ENCODE peak calls at places on chromosomes 13 and 19, in eight cellular contexts. D is GM23338; Z is DMS53; S is ACHN; H is stimulated activated CD4-positive, alpha-beta T cell treated with anti-CD3 and anti-CD28 coated beads, TNF-alpha, amount 100 ng/mL, for 4 hours; T is lung microvascular endothelial cell; C is right atrium auricular region; M is GM03348. Q is an unnamed sample.

GRCh38 chr13:70203661-70204229 is 95.5 kb upstream of the KLHL1 start:
- DNase-seq in T (no peak), Z (peak; percentile 93), S (peak; percentile 2), M (no peak), C (no peak), D (peak; percentile 45), H (no peak), Q (no peak)

GRCh38 chr13:57030671-57031070 is 110.0 kb upstream of the PRR20A start:
- DNase-seq in D (peak; percentile 8), C (no peak), T (no peak), H (no peak), Z (peak; percentile 6), S (no peak), M (no peak), Q (no peak)

GRCh38 chr19:9793051-9793591 is 24.6 kb upstream of the ZNF846 start:
- DNase-seq in S (no peak), H (peak; percentile 51), T (peak; percentile 58), C (peak; percentile 66), D (peak; percentile 75), M (peak; percentile 56), Z (peak; percentile 68), Q (no peak)

GRCh38 chr13:29925457-29925856 is 75.0 kb upstream of the UBL3 start:
- DNase-seq in M (peak; percentile 78), S (peak; percentile 8), D (no peak), T (peak; percentile 52), Z (peak; percentile 94), H (no peak), C (peak; percentile 95), Q (peak; percentile 63)

GRCh38 chr13:77544765-77545316 is 9.3 kb downstream of the SCEL start:
- DNase-seq in C (no peak), S (no peak), M (no peak), Z (no peak), D (no peak), T (no peak), H (no peak), Q (no peak)

GRCh38 chr13:25687622-25688225 is 315.9 kb downstream of the ATP8A2 start:
- DNase-seq in M (no peak), S (no peak), H (no peak), D (no peak), T (peak; percentile 5), C (no peak), Z (peak; percentile 89), Q (no peak)

GRCh38 chr13:20664304-20664703 is 39.2 kb upstream of the IL17D start:
- DNase-seq in M (no peak), T (no peak), D (no peak), Z (no peak), C (no peak), S (no peak), H (no peak), Q (no peak)

GRCh38 chr19:50826492-50827240 is 3.1 kb upstream of the KLK1 start:
- DNase-seq in M (no peak), T (no peak), D (no peak), Z (no peak), H (no peak), C (no peak), S (no peak), Q (no peak)

GRCh38 chr19:3532154-3533019 is 6.6 kb upstream of the TEKTIP1 start:
- DNase-seq in T (no peak), C (no peak), S (no peak), D (no peak), M (no peak), H (no peak), Z (no peak), Q (no peak)

GRCh38 chr13:71517004-71517403 is 350.0 kb downstream of the DACH1 start:
- DNase-seq in S (no peak), C (no peak), T (peak; percentile 5), H (no peak), D (no peak), Z (no peak), M (no peak), Q (no peak)

GRCh38 chr19:4075373-4075772 is 8.7 kb upstream of the ZBTB7A start:
- DNase-seq in D (no peak), H (no peak), S (no peak), C (no peak), M (no peak), T (peak; percentile 63), Z (no peak), Q (no peak)

GRCh38 chr19:39858541-39858940 is 12.4 kb upstream of the FBL start:
- DNase-seq in T (no peak), H (no peak), Z (peak; percentile 84), D (peak; percentile 85), C (no peak), S (peak; percentile 6), M (no peak), Q (no peak)

GRCh38 chr19:4701557-4701956 is 22.1 kb downstream of the DPP9 start:
- DNase-seq in C (no peak), M (no peak), D (no peak), H (no peak), S (no peak), Z (no peak), T (no peak), Q (no peak)

GRCh38 chr19:28553005-28553404 is 659.9 kb downstream of the UQCRFS1 start:
- DNase-seq in C (no peak), M (no peak), Z (peak; percentile 2), S (no peak), H (no peak), T (no peak), D (no peak), Q (no peak)

GRCh38 chr19:17256130-17256529 is 8.4 kb downstream of the USHBP1 start:
- DNase-seq in H (no peak), Z (no peak), S (no peak), T (no peak), C (no peak), M (no peak), D (no peak), Q (no peak)

GRCh38 chr19:35704218-35704617 is at the start of gene ZBTB32:
- DNase-seq in M (peak; percentile 78), Z (peak; percentile 33), T (peak; percentile 80), C (no peak), D (peak; percentile 90), S (no peak), H (no peak), Q (no peak)